ENCODE peak calls at places on chromosomes 4 and X, in nine cellular contexts. O is K562, A is WERI-Rb-1, T is heart left ventricle, I is neural progenitor cell, W is IMR-90, L is right atrium auricular region, K is psoas muscle, Y is dorsolateral prefrontal cortex. D is an unnamed sample.
A peak's percentile ranks its signal among the peaks of the same experiment; 100 is the strongest.

GRCh38 chrX:19846995-19847790 is 40.2 kb downstream of the SH3KBP1 start:
- DNase-seq in L (peak; percentile 62), Y (no peak), I (no peak), O (peak; percentile 20), T (no peak), A (no peak), K (no peak), W (peak; percentile 89), D (no peak)

GRCh38 chrX:69388526-69388925 is 115.6 kb upstream of the NALF2 start:
- DNase-seq in K (peak; percentile 44), W (no peak), T (no peak), I (no peak), O (no peak), L (no peak), A (no peak), Y (no peak), D (no peak)

GRCh38 chr4:53014881-53015280 is 152.8 kb downstream of the RASL11B start:
- DNase-seq in I (no peak), L (no peak), O (no peak), Y (no peak), K (no peak), W (peak; percentile 66), T (no peak), A (no peak), D (no peak)

GRCh38 chr4:182177166-182177565 is 66.0 kb upstream of the TENM3 start:
- DNase-seq in T (no peak), L (no peak), Y (no peak), O (no peak), W (no peak), A (no peak), I (no peak), K (no peak), D (no peak)

GRCh38 chrX:9131066-9131465 is 97.1 kb upstream of the FAM9B start:
- DNase-seq in K (no peak), W (peak; percentile 24), O (no peak), L (no peak), I (no peak), A (no peak), T (no peak), Y (no peak), D (no peak)

GRCh38 chr4:88660446-88661294 is 37.0 kb downstream of the NAP1L5 start:
- DNase-seq in W (peak; percentile 64), K (no peak), Y (no peak), L (no peak), O (no peak), I (no peak), T (no peak), A (no peak), D (no peak)

GRCh38 chr4:39559641-39560040 is 32.4 kb upstream of the UGDH start:
- DNase-seq in L (peak; percentile 61), K (no peak), W (no peak), I (no peak), Y (no peak), O (no peak), T (no peak), A (no peak), D (no peak)

GRCh38 chrX:154021131-154021611 is 1.5 kb upstream of the IRAK1 start:
- DNase-seq in O (peak; percentile 25), Y (peak; percentile 67), T (no peak), W (peak; percentile 56), K (no peak), I (no peak), L (no peak), A (no peak), D (no peak)

GRCh38 chr4:128558896-128559669 is 250.4 kb upstream of the JADE1 start:
- DNase-seq in W (peak; percentile 41), A (no peak), O (no peak), Y (no peak), T (no peak), K (no peak), I (no peak), L (no peak), D (no peak)

GRCh38 chr4:117417856-117418255 is 332.5 kb upstream of the TRAM1L1 start:
- DNase-seq in A (no peak), I (no peak), O (no peak), W (peak; percentile 51), Y (no peak), T (no peak), L (no peak), K (no peak), D (no peak)

GRCh38 chr4:150385606-150386005 is 196.3 kb upstream of the MAB21L2 start:
- DNase-seq in L (no peak), T (peak; percentile 9), A (peak; percentile 16), I (peak; percentile 21), Y (no peak), K (no peak), W (peak; percentile 92), O (no peak), D (no peak)

GRCh38 chrX:44244008-44244407 is 99.5 kb downstream of the EFHC2 start:
- DNase-seq in O (no peak), K (no peak), L (no peak), Y (no peak), W (peak; percentile 29), A (no peak), T (no peak), I (peak; percentile 28), D (no peak)

GRCh38 chr4:47862297-47862696 is 24.4 kb upstream of the CORIN start:
- DNase-seq in O (no peak), L (no peak), W (peak; percentile 77), T (no peak), I (no peak), K (no peak), Y (no peak), A (no peak), D (no peak)

GRCh38 chrX:49273181-49273727 is 3.7 kb downstream of the PPP1R3F start:
- DNase-seq in A (no peak), T (no peak), Y (no peak), K (no peak), L (no peak), O (no peak), W (no peak), I (no peak), D (no peak)

GRCh38 chrX:78958419-78959116 is 13.4 kb downstream of the P2RY10 start:
- DNase-seq in O (no peak), Y (no peak), T (no peak), A (no peak), K (no peak), L (no peak), W (no peak), I (no peak), D (no peak)

GRCh38 chr4:133483600-133484246 is 334.6 kb downstream of the PCDH10 start:
- DNase-seq in O (no peak), K (no peak), T (no peak), W (peak; percentile 33), Y (no peak), I (peak; percentile 40), A (peak; percentile 15), L (no peak), D (no peak)

GRCh38 chr4:61533140-61533539 is 333.0 kb downstream of the ADGRL3 start:
- DNase-seq in W (peak; percentile 7), T (no peak), A (no peak), I (no peak), L (no peak), Y (no peak), K (no peak), O (no peak), D (no peak)

GRCh38 chr4:140326395-140326993 is 47.0 kb upstream of the SCOC start:
- DNase-seq in O (peak; percentile 47), A (peak; percentile 60), K (no peak), L (no peak), I (peak; percentile 56), Y (peak; percentile 27), T (peak; percentile 22), W (peak; percentile 65), D (no peak)

DNA sequence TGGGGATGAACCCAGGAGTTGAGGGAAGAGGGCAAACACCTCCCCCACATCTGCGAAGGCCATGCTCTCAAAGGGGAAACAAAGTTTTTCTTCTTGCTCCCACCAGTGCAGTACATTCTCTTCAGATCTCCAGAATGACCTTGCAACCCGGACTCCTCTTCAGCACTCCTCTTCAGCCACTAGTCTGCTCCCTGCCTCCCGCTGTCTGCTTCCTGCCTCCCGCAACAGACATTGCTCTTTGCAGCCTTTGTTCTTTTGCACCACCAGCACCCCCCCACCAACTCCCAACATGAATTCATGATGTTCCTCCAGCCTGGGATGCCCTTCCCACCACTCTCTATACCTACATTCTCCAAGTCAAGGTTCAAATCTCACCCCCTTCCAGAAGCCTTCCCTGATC is 32.1 kb downstream of the UTP14A start:
- DNase-seq in Y (no peak), L (no peak), O (no peak), T (no peak), K (no peak), A (no peak), W (no peak), I (no peak), D (no peak)
- H3K27me3 ChIP-seq in Y (no peaks in the 10 kb centered on the region), L (no peaks in the 10 kb centered on the region), O (no peaks in the 10 kb centered on the region), T (no peaks in the 10 kb centered on the region), K (no peaks in the 10 kb centered on the region), A (peaks cover 4% of the 10 kb centered on the region), W (peaks cover 55% of the 10 kb centered on the region), I (peaks cover 53% of the 10 kb centered on the region), D (no peaks in the 10 kb centered on the region)

GRCh38 chr4:101279377-101279871 is 67.9 kb downstream of the PPP3CA start:
- DNase-seq in K (no peak), A (no peak), I (no peak), W (peak; percentile 97), Y (no peak), L (peak; percentile 73), T (peak; percentile 68), O (no peak), D (no peak)
- H3K27ac ChIP-seq in K (peak overlapping the region; percentile 43), A (no peak overlapping the region), I (no peak overlapping the region), W (no peak overlapping the region), Y (no peak overlapping the region), L (peak overlapping the region; percentile 37), T (no peak overlapping the region), O (no peak overlapping the region), D (no peak overlapping the region)

GRCh38 chr4:138555584-138555983 is 313.4 kb upstream of the SLC7A11 start:
- DNase-seq in Y (no peak), L (no peak), I (peak; percentile 72), O (no peak), K (no peak), W (no peak), A (peak; percentile 34), T (no peak), D (no peak)
- TF ChIP-seq CTCF in Y (no peak), L (no peak), I (peak; percentile 58), O (peak; percentile 61), K (no peak), W (no peak), A (peak; percentile 56), T (no peak), D (no peak)

GRCh38 chr4:1411436-1412375 is 5.5 kb upstream of the NKX1-1 start:
- DNase-seq in A (no peak), K (no peak), T (peak; percentile 2), I (no peak), L (peak; percentile 30), O (no peak), Y (no peak), W (no peak), D (no peak)

GRCh38 chr4:1413221-1413663 is 7.0 kb upstream of the NKX1-1 start:
- DNase-seq in W (no peak), K (no peak), O (no peak), A (no peak), Y (no peak), T (no peak), I (no peak), L (peak; percentile 16), D (no peak)

GRCh38 chr4:1413687-1414479 is 7.6 kb upstream of the NKX1-1 start:
- DNase-seq in W (no peak), A (no peak), I (no peak), L (peak; percentile 44), O (no peak), T (no peak), Y (no peak), K (no peak), D (no peak)

GRCh38 chr4:1410491-1411325 is 4.5 kb upstream of the NKX1-1 start:
- DNase-seq in O (peak; percentile 90), W (peak; percentile 16), K (peak; percentile 55), Y (no peak), L (peak; percentile 49), T (peak; percentile 33), A (peak; percentile 78), I (peak; percentile 97), D (no peak)

GRCh38 chr4:1412376-1413220 is 6.4 kb upstream of the NKX1-1 start:
- DNase-seq in A (no peak), Y (no peak), K (no peak), W (no peak), I (no peak), O (no peak), T (peak; percentile 3), L (peak; percentile 50), D (no peak)
- H3K27me3 ChIP-seq in A (peaks cover 21% of the 10 kb centered on the region), Y (peaks cover 88% of the 10 kb centered on the region), K (no peaks in the 10 kb centered on the region), W (peaks cover 52% of the 10 kb centered on the region), I (peaks cover 89% of the 10 kb centered on the region), O (peaks cover 10% of the 10 kb centered on the region), T (peaks cover 86% of the 10 kb centered on the region), L (peaks cover 54% of the 10 kb centered on the region), D (peaks cover under 1% of the 10 kb centered on the region)

D was measured in lung.